ENCODE peak calls at places on chromosomes 7 and 10, in four cellular contexts. A, O, U and J are unnamed samples.

GRCh38 chr7:26863504-26864308 is 684 bp downstream of the SKAP2 start:
- DNase-seq in A (peak; percentile 37), O (peak; percentile 15), U (peak; percentile 39), J (no peak)

GRCh38 chr7:35691827-35692307 is 3.1 kb downstream of the HERPUD2 start:
- DNase-seq in A (no peak), O (peak; percentile 52), U (peak; percentile 41), J (no peak)

GRCh38 chr10:131778842-131779241 is 122.0 kb upstream of the PPP2R2D start:
- DNase-seq in A (no peak), O (no peak), U (no peak), J (no peak)

GRCh38 chr7:31782411-31782991 is 95.5 kb downstream of the PPP1R17 start:
- DNase-seq in A (peak; percentile 20), O (peak; percentile 54), U (peak; percentile 39), J (peak; percentile 26)

GRCh38 chr7:39882148-39882784 is 67.8 kb upstream of the CDK13 start:
- DNase-seq in A (no peak), O (no peak), U (no peak), J (no peak)

GRCh38 chr7:37759519-37759918 is 76.0 kb downstream of the GPR141 start:
- DNase-seq in A (no peak), O (no peak), U (no peak), J (no peak)

GRCh38 chr10:89954787-89955566 is 253.6 kb downstream of the KIF20B start:
- DNase-seq in A (peak; percentile 21), O (no peak), U (no peak), J (no peak)

GRCh38 chr7:117901089-117901797 is 28.0 kb upstream of the CTTNBP2 start:
- DNase-seq in A (no peak), O (no peak), U (no peak), J (no peak)

GRCh38 chr10:27742926-27743735 is 2.5 kb downstream of the MKX start:
- DNase-seq in A (no peak), O (no peak), U (no peak), J (peak; percentile 19)

GRCh38 chr7:151591866-151592265 is 72.2 kb upstream of the RHEB start:
- DNase-seq in A (no peak), O (no peak), U (no peak), J (no peak)

GRCh38 chr7:156669035-156669828 is 28.7 kb downstream of the RNF32 start:
- DNase-seq in A (no peak), O (no peak), U (no peak), J (no peak)

GRCh38 chr7:157502701-157503111 is 165.9 kb downstream of the DNAJB6 start:
- DNase-seq in A (no peak), O (no peak), U (no peak), J (no peak)

GRCh38 chr10:30986027-30986672 is 45.5 kb downstream of the ZNF438 start:
- DNase-seq in A (no peak), O (no peak), U (no peak), J (no peak)

GRCh38 chr7:151058766-151059361 is 525 bp upstream of the SLC4A2 start:
- DNase-seq in A (no peak), O (no peak), U (no peak), J (no peak)

GRCh38 chr7:82444220-82445049 is 858 bp upstream of the CACNA2D1 start:
- DNase-seq in A (no peak), O (no peak), U (no peak), J (no peak)

GRCh38 chr10:10327934-10328333 is 689.7 kb upstream of the CELF2 start:
- DNase-seq in A (no peak), O (no peak), U (no peak), J (no peak)

GRCh38 chr10:43227911-43228782 is 38.7 kb downstream of the RASGEF1A start:
- DNase-seq in A (no peak), O (no peak), U (no peak), J (no peak)

GRCh38 chr10:49164587-49165188 is 23.5 kb downstream of the TMEM273 start:
- DNase-seq in A (no peak), O (peak; percentile 72), U (peak; percentile 67), J (peak; percentile 50)

GRCh38 chr7:101733713-101734475 is 83.5 kb upstream of the CUX1 start:
- DNase-seq in A (no peak), O (peak; percentile 79), U (no peak), J (no peak)

GRCh38 chr7:101940830-101941229 is 123.4 kb downstream of the CUX1 start:
- DNase-seq in A (no peak), O (no peak), U (no peak), J (no peak)

GRCh38 chr10:61063035-61063434 is 119.0 kb upstream of the RHOBTB1 start:
- DNase-seq in A (no peak), O (no peak), U (no peak), J (no peak)

DNA sequence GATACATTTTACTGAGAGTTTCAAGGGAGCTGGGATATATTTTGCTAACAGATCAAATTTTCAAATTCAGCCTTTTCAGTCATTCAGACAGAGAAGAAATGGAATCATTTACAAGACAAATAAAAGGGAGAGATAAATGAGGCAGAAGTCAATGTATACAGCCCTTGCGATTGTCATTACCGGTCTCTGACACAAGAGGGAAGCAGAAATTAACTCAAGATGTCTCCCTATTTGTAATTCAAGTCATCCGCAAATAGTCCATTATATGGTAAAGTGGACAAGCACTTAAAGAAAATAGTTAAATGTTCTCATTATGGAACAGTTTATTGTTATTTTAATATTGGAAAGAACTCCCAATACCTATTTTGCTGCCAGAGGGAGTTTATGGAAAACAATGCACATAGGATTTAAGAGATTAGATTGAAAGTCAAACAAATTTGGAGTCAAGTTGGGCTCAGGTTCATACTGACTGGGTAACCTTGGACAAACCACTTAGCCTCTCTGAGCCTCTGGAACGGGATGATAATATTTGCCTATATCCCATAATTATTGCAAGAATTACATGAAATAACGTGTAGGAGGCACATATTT is 89.3 kb upstream of the PRKCQ start:
- DNase-seq in A (no peak), O (peak; percentile 26), U (no peak), J (no peak)
- TF ChIP-seq SPI1 in A (no peak), O (no peak), U (no peak), J (no peak)

GRCh38 chr7:159025161-159025779 is 119.4 kb downstream of the VIPR2 start:
- DNase-seq in A (no peak), O (no peak), U (no peak), J (no peak)

GRCh38 chr7:159027803-159028455 is 116.7 kb downstream of the VIPR2 start:
- DNase-seq in A (no peak), O (no peak), U (no peak), J (no peak)

GRCh38 chr7:159024280-159024951 is 120.3 kb downstream of the VIPR2 start:
- DNase-seq in A (no peak), O (no peak), U (no peak), J (no peak)

GRCh38 chr7:159027091-159027802 is 117.4 kb downstream of the VIPR2 start:
- DNase-seq in A (no peak), O (no peak), U (no peak), J (no peak)

GRCh38 chr7:159026271-159027047 is 118.2 kb downstream of the VIPR2 start:
- DNase-seq in A (no peak), O (no peak), U (no peak), J (no peak)
- TF ChIP-seq SPI1 in A (no peak), O (no peak), U (no peak), J (no peak)

DNA sequence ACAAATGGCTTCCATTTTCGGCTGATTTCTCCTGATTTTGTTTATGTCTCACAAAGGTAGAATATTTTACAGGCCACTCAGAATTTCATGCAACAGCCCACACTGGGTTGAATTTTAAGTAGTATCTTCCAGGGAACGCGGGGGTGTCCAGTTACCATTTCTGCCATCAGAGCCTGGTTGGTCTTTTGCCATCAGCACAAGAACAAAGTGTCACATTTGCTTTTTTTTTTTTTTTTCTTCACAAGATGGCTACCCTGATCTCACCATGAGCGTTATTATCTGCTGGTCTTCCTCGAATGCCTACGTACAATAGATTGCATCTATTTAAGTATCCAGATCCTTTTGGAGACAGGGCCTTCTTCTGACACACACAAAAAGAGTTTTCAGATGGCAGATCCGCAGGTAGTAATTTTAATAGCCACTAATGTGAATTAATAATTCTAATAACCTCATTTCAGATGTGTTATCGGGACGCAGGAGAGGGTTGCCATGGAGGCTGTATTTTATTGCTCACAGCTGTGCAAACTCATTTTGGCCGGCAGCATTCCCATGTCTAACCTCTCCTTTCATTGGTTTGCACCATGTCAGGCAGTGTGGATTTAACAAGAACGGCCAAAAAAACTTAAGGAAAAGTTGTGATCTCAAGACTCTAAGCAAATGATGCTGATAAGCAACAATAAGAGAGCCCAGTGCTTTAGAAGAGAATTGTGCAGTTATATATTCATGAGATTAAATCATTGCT is 88.5 kb upstream of the NRP1 start:
- DNase-seq in A (no peak), O (no peak), U (no peak), J (no peak)
- TF ChIP-seq SPI1 in A (no peak), O (no peak), U (no peak), J (no peak)

DNA sequence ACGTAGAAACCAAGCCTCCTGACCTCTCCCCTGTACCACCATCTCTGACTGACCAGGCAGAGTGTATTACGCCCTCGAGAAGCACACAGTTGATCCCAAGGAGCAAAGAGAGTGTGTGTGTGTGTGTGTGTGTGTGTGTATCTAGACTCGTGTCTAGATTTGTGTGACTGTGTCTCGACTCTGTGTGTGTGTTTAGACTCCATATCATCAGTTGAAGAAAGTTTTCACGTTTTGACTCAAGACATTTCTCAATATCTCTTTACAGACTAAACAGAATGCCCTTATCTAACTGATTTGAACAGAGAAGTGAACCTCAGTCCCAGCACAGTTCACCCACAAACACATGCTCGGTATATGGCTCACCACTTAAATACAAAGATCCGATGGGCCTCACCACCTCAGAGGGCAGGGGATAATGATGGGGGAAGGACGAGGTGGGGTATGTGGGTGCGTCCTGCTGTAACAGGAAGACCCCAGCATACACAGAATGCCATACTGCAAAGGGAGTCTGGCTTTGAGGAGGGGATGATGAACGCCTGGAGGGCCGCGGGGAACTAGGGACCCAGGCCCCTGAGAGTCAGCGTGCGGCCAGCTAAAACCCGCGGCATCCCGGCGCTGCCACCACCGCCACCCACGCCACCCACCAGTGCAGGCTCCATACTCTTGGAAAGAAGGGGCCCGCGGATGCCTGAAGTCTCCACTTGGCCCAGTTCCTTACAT is 780 bp downstream of the ALDH18A1 start:
- DNase-seq in A (peak; percentile 15), O (peak; percentile 12), U (peak; percentile 16), J (no peak)
- TF ChIP-seq SPI1 in A (no peak), O (no peak), U (no peak), J (no peak)

GRCh38 chr10:122149607-122150505 is 121.2 kb upstream of the BTBD16 start:
- DNase-seq in A (no peak), O (no peak), U (no peak), J (no peak)

GRCh38 chr10:122151121-122151694 is 119.9 kb upstream of the BTBD16 start:
- DNase-seq in A (no peak), O (no peak), U (no peak), J (no peak)

GRCh38 chr10:122152544-122152943 is 118.6 kb upstream of the BTBD16 start:
- DNase-seq in A (no peak), O (no peak), U (no peak), J (no peak)

GRCh38 chr10:122147731-122148130 is 123.4 kb upstream of the BTBD16 start:
- DNase-seq in A (no peak), O (no peak), U (no peak), J (no peak)

GRCh38 chr10:122149138-122149606 is 121.9 kb upstream of the BTBD16 start:
- DNase-seq in A (no peak), O (no peak), U (no peak), J (no peak)
- TF ChIP-seq SPI1 in A (no peak), O (no peak), U (no peak), J (no peak)